ENCODE peak calls at places on chromosomes 11 and 22, in eight cellular contexts. C is esophagus squamous epithelium, O is AG09309, J is HepG2, T is endodermal cell, B is fibroblast of lung, Q is OCI-LY7, K is foreskin fibroblast. N is an unnamed sample.

GRCh38 chr22:47327241-47327640 is 564.8 kb downstream of the TBC1D22A start:
- DNase-seq in C (no peak), O (no peak), J (no peak), T (no peak), B (no peak), Q (no peak), K (no peak), N (no peak)

GRCh38 chr11:96002339-96002738 is 78.4 kb upstream of the MTMR2 start:
- DNase-seq in C (no peak), O (no peak), J (no peak), T (no peak), B (no peak), Q (no peak), K (no peak), N (no peak)

GRCh38 chr11:112292785-112293407 is 32.2 kb upstream of the PLET1 start:
- DNase-seq in C (no peak), O (peak), J (no peak), T (no peak), B (peak), Q (no peak), K (peak), N (peak)

GRCh38 chr11:19332476-19332875 is 91.7 kb upstream of the E2F8 start:
- DNase-seq in C (no peak), O (no peak), J (no peak), T (no peak), B (no peak), Q (no peak), K (no peak), N (no peak)

GRCh38 chr11:72826191-72826941 is 12.2 kb downstream of the ATG16L2 start:
- DNase-seq in C (no peak), O (no peak), J (no peak), T (no peak), B (no peak), Q (no peak), K (no peak), N (no peak)

GRCh38 chr11:6606471-6607189 is 3.1 kb downstream of the ILK start:
- DNase-seq in C (no peak), O (peak), J (peak), T (peak), B (peak), Q (peak), K (peak), N (peak)

GRCh38 chr11:117495357-117495756 is 167.7 kb downstream of the CEP164 start:
- DNase-seq in C (no peak), O (no peak), J (no peak), T (no peak), B (no peak), Q (no peak), K (no peak), N (no peak)

GRCh38 chr11:64826578-64827450 is 16.5 kb upstream of the MEN1 start:
- DNase-seq in C (no peak), O (no peak), J (no peak), T (peak), B (no peak), Q (no peak), K (no peak), N (no peak)

GRCh38 chr11:58787903-58788302 is 56.2 kb upstream of the GLYAT start:
- DNase-seq in C (no peak), O (no peak), J (no peak), T (no peak), B (no peak), Q (no peak), K (peak), N (no peak)

GRCh38 chr22:48745842-48746788 is 1081.6 kb downstream of the BRD1 start:
- DNase-seq in C (no peak), O (no peak), J (no peak), T (peak), B (no peak), Q (no peak), K (no peak), N (no peak)

DNA sequence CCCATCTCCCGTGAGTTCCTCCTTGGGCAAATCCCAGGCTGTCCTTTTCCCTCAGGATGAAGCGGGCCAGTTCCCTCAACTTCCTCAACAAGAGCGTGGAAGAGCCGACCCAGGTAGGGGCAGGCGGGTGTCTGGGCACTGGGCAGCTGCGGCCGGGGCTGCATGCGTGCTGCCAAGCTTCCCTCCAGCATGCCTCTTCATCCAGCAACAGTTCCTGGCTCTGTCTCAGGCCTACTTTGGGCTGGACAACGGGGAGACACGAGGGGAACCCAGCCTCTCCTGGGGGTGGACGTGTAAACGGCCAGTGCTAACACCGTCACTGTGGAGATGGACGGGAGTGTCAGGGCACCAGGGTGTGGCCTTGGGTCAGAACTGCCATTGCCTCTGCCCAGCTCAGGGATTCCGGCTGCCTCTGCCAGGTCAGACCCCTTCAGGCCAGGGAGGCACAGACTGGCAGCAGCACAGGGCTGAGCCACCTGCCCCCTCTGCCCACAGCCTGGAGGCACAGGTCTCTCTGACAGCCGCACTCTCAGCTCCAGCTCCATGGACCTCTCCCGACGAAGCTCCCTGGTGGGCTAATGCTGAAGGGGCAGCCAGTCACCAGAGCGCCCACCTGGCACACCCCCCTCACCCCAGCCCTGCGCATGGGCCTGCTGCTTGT is 1.9 kb upstream of the RAB1B start:
- DNase-seq in C (no peak), O (no peak), J (no peak), T (no peak), B (no peak), Q (no peak), K (no peak), N (no peak)
- H3K4me3 ChIP-seq in C (peak), O (peak), J (no peak), T (no peak), B (peak), Q (no peak), K (peak), N (peak)

GRCh38 chr11:17331669-17332068 is 19.9 kb upstream of the NCR3LG1 start:
- DNase-seq in C (no peak), O (no peak), J (no peak), T (no peak), B (no peak), Q (no peak), K (no peak), N (no peak)

GRCh38 chr11:17333799-17334586 is 17.6 kb upstream of the NCR3LG1 start:
- DNase-seq in C (no peak), O (no peak), J (no peak), T (no peak), B (no peak), Q (no peak), K (no peak), N (no peak)

DNA sequence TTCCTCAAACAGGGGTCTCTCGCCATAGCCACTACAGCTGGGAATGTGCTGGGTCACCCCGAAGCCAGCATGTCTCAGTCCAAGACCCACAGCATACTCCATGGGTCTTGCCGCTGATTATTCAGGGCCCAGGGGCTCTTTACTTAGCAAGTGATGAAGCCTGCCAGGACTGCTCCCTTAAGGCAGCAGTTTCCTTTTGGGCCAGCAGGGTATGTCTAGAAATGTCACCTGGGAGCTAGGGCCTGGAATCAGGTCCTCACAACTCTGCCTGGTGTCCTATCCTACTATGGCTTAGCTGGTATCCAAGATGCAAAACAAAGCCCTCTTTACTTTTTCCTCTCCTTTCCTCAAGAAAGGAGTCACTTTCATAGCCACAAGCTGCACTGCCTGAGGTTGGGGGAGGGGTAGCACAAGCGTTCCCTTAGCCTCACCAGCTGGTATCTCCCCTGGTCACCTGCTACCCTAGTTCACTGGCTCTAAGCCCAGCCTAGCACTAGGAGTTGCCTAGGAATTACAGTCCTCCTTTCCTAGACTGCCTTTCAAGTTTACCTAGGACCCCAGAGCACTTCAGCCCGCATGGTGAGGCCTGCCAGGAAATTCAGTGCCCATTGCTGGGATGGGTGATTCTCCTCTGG is 22.6 kb upstream of the NCR3LG1 start:
- DNase-seq in C (no peak), O (no peak), J (no peak), T (peak), B (no peak), Q (no peak), K (no peak), N (no peak)
- TF ChIP-seq CTCF in C (peak), O (no peak), J (no peak), T (peak), B (no peak), Q (no peak), K (no peak), N (no peak)

DNA sequence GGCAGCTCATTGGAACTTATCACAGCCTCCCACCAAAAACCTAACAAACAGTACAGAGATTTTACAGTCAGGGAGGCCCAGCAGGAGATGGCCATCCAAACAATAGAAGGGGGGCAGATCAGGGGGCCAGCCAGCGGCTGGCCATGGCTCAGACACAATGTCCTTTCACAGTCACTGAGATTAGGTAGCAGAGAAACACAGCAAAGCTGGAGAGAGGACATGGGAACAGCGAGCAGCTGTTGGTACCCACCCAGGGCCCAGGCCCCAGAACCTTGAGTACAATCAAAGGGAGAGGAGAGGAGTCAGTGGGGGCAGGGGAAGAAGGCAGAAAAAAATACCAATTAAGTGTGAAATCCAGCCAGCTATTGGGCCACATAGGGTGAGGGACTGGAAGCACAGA is 4.2 kb downstream of the TMEM121B start:
- DNase-seq in C (no peak), O (no peak), J (no peak), T (peak), B (no peak), Q (no peak), K (no peak), N (no peak)
- H3K4me3 ChIP-seq in C (no peak), O (no peak), J (no peak), T (peak), B (no peak), Q (no peak), K (no peak), N (no peak)

GRCh38 chr11:9607511-9607899 is 34.0 kb downstream of the WEE1 start:
- DNase-seq in C (no peak), O (no peak), J (peak), T (peak), B (no peak), Q (no peak), K (no peak), N (no peak)

GRCh38 chr11:9605742-9606141 is 32.3 kb downstream of the WEE1 start:
- DNase-seq in C (no peak), O (no peak), J (no peak), T (no peak), B (no peak), Q (no peak), K (no peak), N (no peak)

GRCh38 chr11:9604134-9604533 is 30.7 kb downstream of the WEE1 start:
- DNase-seq in C (no peak), O (no peak), J (no peak), T (peak), B (no peak), Q (no peak), K (no peak), N (no peak)

GRCh38 chr11:9609002-9609759 is 35.7 kb downstream of the WEE1 start:
- DNase-seq in C (no peak), O (no peak), J (no peak), T (peak), B (no peak), Q (peak), K (no peak), N (no peak)

GRCh38 chr11:9606799-9607510 is 33.5 kb downstream of the WEE1 start:
- DNase-seq in C (no peak), O (no peak), J (peak), T (peak), B (no peak), Q (peak), K (no peak), N (no peak)
- TF ChIP-seq CTCF in C (no peak), O (no peak), J (peak), T (peak), B (no peak), Q (peak), K (no peak), N (no peak)

DNA sequence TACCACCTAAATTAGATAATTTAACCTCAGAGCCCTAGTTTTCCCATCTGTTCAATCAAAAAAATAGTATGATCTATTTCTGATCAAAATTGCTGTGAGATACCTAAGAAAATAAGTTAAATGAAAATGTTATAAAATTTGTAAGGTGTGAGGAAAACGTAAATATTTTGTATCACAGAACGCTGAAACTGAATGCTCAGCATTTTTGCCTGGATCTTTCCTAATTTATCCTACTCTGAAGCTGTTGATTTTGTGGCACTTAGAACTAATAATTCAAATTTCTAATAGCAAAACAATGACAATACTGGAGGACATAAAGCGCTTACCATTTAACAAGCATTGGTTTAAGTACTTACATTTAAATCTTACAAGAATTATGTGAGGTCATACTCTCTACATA is 674.2 kb downstream of the FAM181B start:
- DNase-seq in C (no peak), O (no peak), J (no peak), T (no peak), B (no peak), Q (no peak), K (no peak), N (no peak)
- H3K4me3 ChIP-seq in C (no peak), O (no peak), J (no peak), T (no peak), B (no peak), Q (no peak), K (no peak), N (no peak)

GRCh38 chr11:108221981-108222685 is at the start of gene NPAT:
- DNase-seq in C (no peak), O (no peak), J (no peak), T (no peak), B (no peak), Q (peak), K (no peak), N (no peak)

GRCh38 chr11:108218912-108219783 is 3.3 kb downstream of the NPAT start:
- DNase-seq in C (no peak), O (no peak), J (no peak), T (peak), B (no peak), Q (no peak), K (no peak), N (no peak)

GRCh38 chr11:108222686-108223448 is at the start of gene ATM:
- DNase-seq in C (peak), O (peak), J (peak), T (peak), B (peak), Q (peak), K (peak), N (peak)

GRCh38 chr11:108221401-108221800 is 1.0 kb downstream of the NPAT start:
- DNase-seq in C (no peak), O (peak), J (no peak), T (no peak), B (peak), Q (peak), K (no peak), N (no peak)

GRCh38 chr11:108220721-108221346 is 1.6 kb downstream of the NPAT start:
- DNase-seq in C (no peak), O (no peak), J (no peak), T (no peak), B (peak), Q (peak), K (no peak), N (no peak)
- TF ChIP-seq CTCF in C (no peak), O (no peak), J (peak), T (no peak), B (peak), Q (peak), K (no peak), N (no peak)

GRCh38 chr22:50677493-50678217 is 5.0 kb downstream of the SHANK3 start:
- DNase-seq in C (no peak), O (no peak), J (no peak), T (no peak), B (no peak), Q (no peak), K (no peak), N (no peak)
- H3K4me3 ChIP-seq in C (no peak), O (no peak), J (no peak), T (no peak), B (no peak), Q (no peak), K (no peak), N (no peak)